ENCODE peak calls at places on chromosomes 2 and 18, in nine cellular contexts. One of them, this sample, is unnamed.

GRCh38 chr18:27843783-27844415 is 333.0 kb downstream of the CDH2 start:
- DNase-seq in HCT116: no peak
- DNase-seq in hepatocyte: no peak
- DNase-seq in PC-9: peak; percentile 35
- DNase-seq in PC-3: peak; percentile 95
- DNase-seq in GM23338: no peak
- DNase-seq in MM.1S: no peak
- DNase-seq in GM23248: peak; percentile 36
- DNase-seq in SK-N-SH: no peak
- DNase-seq in this sample: no peak

GRCh38 chr18:59079264-59079972 is 60.3 kb upstream of the SEC11C start:
- DNase-seq in HCT116: no peak
- DNase-seq in hepatocyte: no peak
- DNase-seq in PC-9: no peak
- DNase-seq in PC-3: no peak
- DNase-seq in GM23338: no peak
- DNase-seq in MM.1S: no peak
- DNase-seq in GM23248: no peak
- DNase-seq in SK-N-SH: no peak
- DNase-seq in this sample: no peak

GRCh38 chr2:240217431-240218301 is 77.2 kb upstream of the OTOS start:
- DNase-seq in HCT116: peak; percentile 33
- DNase-seq in hepatocyte: no peak
- DNase-seq in PC-9: no peak
- DNase-seq in PC-3: no peak
- DNase-seq in GM23338: no peak
- DNase-seq in MM.1S: no peak
- DNase-seq in GM23248: no peak
- DNase-seq in SK-N-SH: no peak
- DNase-seq in this sample: peak; percentile 14

GRCh38 chr2:43082111-43082877 is 144.1 kb downstream of the ZFP36L2 start:
- DNase-seq in HCT116: no peak
- DNase-seq in hepatocyte: peak; percentile 66
- DNase-seq in PC-9: no peak
- DNase-seq in PC-3: peak; percentile 47
- DNase-seq in GM23338: no peak
- DNase-seq in MM.1S: no peak
- DNase-seq in GM23248: peak; percentile 78
- DNase-seq in SK-N-SH: peak; percentile 96
- DNase-seq in this sample: no peak

GRCh38 chr2:242035858-242036652 is 166.5 kb downstream of the RTP5 start:
- DNase-seq in HCT116: no peak
- DNase-seq in hepatocyte: no peak
- DNase-seq in PC-9: no peak
- DNase-seq in PC-3: no peak
- DNase-seq in GM23338: no peak
- DNase-seq in MM.1S: no peak
- DNase-seq in GM23248: no peak
- DNase-seq in SK-N-SH: no peak
- DNase-seq in this sample: no peak

GRCh38 chr2:147913701-147914480 is 69.1 kb downstream of the ACVR2A start:
- DNase-seq in HCT116: no peak
- DNase-seq in hepatocyte: no peak
- DNase-seq in PC-9: no peak
- DNase-seq in PC-3: no peak
- DNase-seq in GM23338: no peak
- DNase-seq in MM.1S: no peak
- DNase-seq in GM23248: peak; percentile 33
- DNase-seq in SK-N-SH: no peak
- DNase-seq in this sample: no peak

GRCh38 chr2:102185347-102185746 is 1.5 kb upstream of the IL1RL2 start:
- DNase-seq in HCT116: no peak
- DNase-seq in hepatocyte: no peak
- DNase-seq in PC-9: no peak
- DNase-seq in PC-3: peak; percentile 40
- DNase-seq in GM23338: peak; percentile 22
- DNase-seq in MM.1S: no peak
- DNase-seq in GM23248: peak; percentile 57
- DNase-seq in SK-N-SH: no peak
- DNase-seq in this sample: no peak

GRCh38 chr2:64487256-64488049 is 33.5 kb downstream of the LGALSL start:
- DNase-seq in HCT116: no peak
- DNase-seq in hepatocyte: peak; percentile 27
- DNase-seq in PC-9: no peak
- DNase-seq in PC-3: no peak
- DNase-seq in GM23338: no peak
- DNase-seq in MM.1S: no peak
- DNase-seq in GM23248: no peak
- DNase-seq in SK-N-SH: no peak
- DNase-seq in this sample: peak; percentile 36

GRCh38 chr2:188623995-188624643 is 332.4 kb downstream of the GULP1 start:
- DNase-seq in HCT116: no peak
- DNase-seq in hepatocyte: peak; percentile 25
- DNase-seq in PC-9: no peak
- DNase-seq in PC-3: no peak
- DNase-seq in GM23338: no peak
- DNase-seq in MM.1S: no peak
- DNase-seq in GM23248: peak; percentile 44
- DNase-seq in SK-N-SH: no peak
- DNase-seq in this sample: no peak

GRCh38 chr2:238235331-238235732 is 4.5 kb downstream of the HES6 start:
- DNase-seq in HCT116: no peak
- DNase-seq in hepatocyte: no peak
- DNase-seq in PC-9: no peak
- DNase-seq in PC-3: no peak
- DNase-seq in GM23338: no peak
- DNase-seq in MM.1S: no peak
- DNase-seq in GM23248: peak; percentile 46
- DNase-seq in SK-N-SH: no peak
- DNase-seq in this sample: no peak

GRCh38 chr2:39930175-39930926 is 151.3 kb upstream of the THUMPD2 start:
- DNase-seq in HCT116: no peak
- DNase-seq in hepatocyte: no peak
- DNase-seq in PC-9: peak; percentile 21
- DNase-seq in PC-3: no peak
- DNase-seq in GM23338: no peak
- DNase-seq in MM.1S: no peak
- DNase-seq in GM23248: no peak
- DNase-seq in SK-N-SH: no peak
- DNase-seq in this sample: no peak

GRCh38 chr2:74307720-74308119 is 35.5 kb downstream of the SLC4A5 start:
- DNase-seq in HCT116: no peak
- DNase-seq in hepatocyte: no peak
- DNase-seq in PC-9: peak; percentile 19
- DNase-seq in PC-3: no peak
- DNase-seq in GM23338: no peak
- DNase-seq in MM.1S: no peak
- DNase-seq in GM23248: no peak
- DNase-seq in SK-N-SH: no peak
- DNase-seq in this sample: no peak

GRCh38 chr18:79049506-79049905 is 19.7 kb upstream of the ATP9B start:
- DNase-seq in HCT116: no peak
- DNase-seq in hepatocyte: no peak
- DNase-seq in PC-9: no peak
- DNase-seq in PC-3: no peak
- DNase-seq in GM23338: no peak
- DNase-seq in MM.1S: no peak
- DNase-seq in GM23248: no peak
- DNase-seq in SK-N-SH: no peak
- DNase-seq in this sample: no peak

GRCh38 chr2:12265646-12266045 is 451.1 kb upstream of the TRIB2 start:
- DNase-seq in HCT116: no peak
- DNase-seq in hepatocyte: no peak
- DNase-seq in PC-9: no peak
- DNase-seq in PC-3: no peak
- DNase-seq in GM23338: no peak
- DNase-seq in MM.1S: no peak
- DNase-seq in GM23248: no peak
- DNase-seq in SK-N-SH: no peak
- DNase-seq in this sample: no peak

GRCh38 chr2:150125708-150126107 is 361.8 kb downstream of the RND3 start:
- DNase-seq in HCT116: no peak
- DNase-seq in hepatocyte: peak; percentile 60
- DNase-seq in PC-9: no peak
- DNase-seq in PC-3: peak; percentile 37
- DNase-seq in GM23338: no peak
- DNase-seq in MM.1S: no peak
- DNase-seq in GM23248: peak; percentile 97
- DNase-seq in SK-N-SH: no peak
- DNase-seq in this sample: no peak

GRCh38 chr2:226995625-226996041 is 159.8 kb downstream of the RHBDD1 start:
- DNase-seq in HCT116: peak; percentile 99
- DNase-seq in hepatocyte: no peak
- DNase-seq in PC-9: no peak
- DNase-seq in PC-3: peak; percentile 97
- DNase-seq in GM23338: no peak
- DNase-seq in MM.1S: no peak
- DNase-seq in GM23248: peak; percentile 92
- DNase-seq in SK-N-SH: no peak
- DNase-seq in this sample: no peak

GRCh38 chr2:227004482-227004881 is 159.5 kb downstream of the COL4A4 start:
- DNase-seq in HCT116: no peak
- DNase-seq in hepatocyte: no peak
- DNase-seq in PC-9: no peak
- DNase-seq in PC-3: no peak
- DNase-seq in GM23338: no peak
- DNase-seq in MM.1S: no peak
- DNase-seq in GM23248: no peak
- DNase-seq in SK-N-SH: no peak
- DNase-seq in this sample: no peak

GRCh38 chr2:226994775-226995174 is 158.9 kb downstream of the RHBDD1 start:
- DNase-seq in HCT116: peak; percentile 56
- DNase-seq in hepatocyte: no peak
- DNase-seq in PC-9: no peak
- DNase-seq in PC-3: no peak
- DNase-seq in GM23338: no peak
- DNase-seq in MM.1S: no peak
- DNase-seq in GM23248: no peak
- DNase-seq in SK-N-SH: no peak
- DNase-seq in this sample: peak; percentile 29

GRCh38 chr2:226999676-227000075 is 163.8 kb downstream of the RHBDD1 start:
- DNase-seq in HCT116: no peak
- DNase-seq in hepatocyte: no peak
- DNase-seq in PC-9: no peak
- DNase-seq in PC-3: no peak
- DNase-seq in GM23338: no peak
- DNase-seq in MM.1S: no peak
- DNase-seq in GM23248: no peak
- DNase-seq in SK-N-SH: no peak
- DNase-seq in this sample: no peak

GRCh38 chr2:227000123-227000522 is 163.9 kb downstream of the COL4A4 start:
- DNase-seq in HCT116: no peak
- DNase-seq in hepatocyte: no peak
- DNase-seq in PC-9: no peak
- DNase-seq in PC-3: no peak
- DNase-seq in GM23338: no peak
- DNase-seq in MM.1S: no peak
- DNase-seq in GM23248: no peak
- DNase-seq in SK-N-SH: no peak
- DNase-seq in this sample: no peak
- H3K9me2 ChIP-seq in HCT116: no peaks in the 10 kb centered on the region
- H3K9me2 ChIP-seq in hepatocyte: no peaks in the 10 kb centered on the region
- H3K9me2 ChIP-seq in PC-9: no peaks in the 10 kb centered on the region
- H3K9me2 ChIP-seq in PC-3: no peaks in the 10 kb centered on the region
- H3K9me2 ChIP-seq in GM23338: peaks cover 3% of the 10 kb centered on the region
- H3K9me2 ChIP-seq in MM.1S: no peaks in the 10 kb centered on the region
- H3K9me2 ChIP-seq in GM23248: no peaks in the 10 kb centered on the region
- H3K9me2 ChIP-seq in SK-N-SH: no peaks in the 10 kb centered on the region
- H3K9me2 ChIP-seq in this sample: no peaks in the 10 kb centered on the region

GRCh38 chr2:221972813-221973478 is 325.9 kb downstream of the PAX3 start:
- DNase-seq in HCT116: no peak
- DNase-seq in hepatocyte: no peak
- DNase-seq in PC-9: peak; percentile 95
- DNase-seq in PC-3: peak; percentile 6
- DNase-seq in GM23338: no peak
- DNase-seq in MM.1S: no peak
- DNase-seq in GM23248: no peak
- DNase-seq in SK-N-SH: no peak
- DNase-seq in this sample: no peak
- H3K9me2 ChIP-seq in HCT116: no peaks in the 10 kb centered on the region
- H3K9me2 ChIP-seq in hepatocyte: no peaks in the 10 kb centered on the region
- H3K9me2 ChIP-seq in PC-9: no peaks in the 10 kb centered on the region
- H3K9me2 ChIP-seq in PC-3: no peaks in the 10 kb centered on the region
- H3K9me2 ChIP-seq in GM23338: no peaks in the 10 kb centered on the region
- H3K9me2 ChIP-seq in MM.1S: no peaks in the 10 kb centered on the region
- H3K9me2 ChIP-seq in GM23248: no peaks in the 10 kb centered on the region
- H3K9me2 ChIP-seq in SK-N-SH: no peaks in the 10 kb centered on the region
- H3K9me2 ChIP-seq in this sample: no peaks in the 10 kb centered on the region

DNA sequence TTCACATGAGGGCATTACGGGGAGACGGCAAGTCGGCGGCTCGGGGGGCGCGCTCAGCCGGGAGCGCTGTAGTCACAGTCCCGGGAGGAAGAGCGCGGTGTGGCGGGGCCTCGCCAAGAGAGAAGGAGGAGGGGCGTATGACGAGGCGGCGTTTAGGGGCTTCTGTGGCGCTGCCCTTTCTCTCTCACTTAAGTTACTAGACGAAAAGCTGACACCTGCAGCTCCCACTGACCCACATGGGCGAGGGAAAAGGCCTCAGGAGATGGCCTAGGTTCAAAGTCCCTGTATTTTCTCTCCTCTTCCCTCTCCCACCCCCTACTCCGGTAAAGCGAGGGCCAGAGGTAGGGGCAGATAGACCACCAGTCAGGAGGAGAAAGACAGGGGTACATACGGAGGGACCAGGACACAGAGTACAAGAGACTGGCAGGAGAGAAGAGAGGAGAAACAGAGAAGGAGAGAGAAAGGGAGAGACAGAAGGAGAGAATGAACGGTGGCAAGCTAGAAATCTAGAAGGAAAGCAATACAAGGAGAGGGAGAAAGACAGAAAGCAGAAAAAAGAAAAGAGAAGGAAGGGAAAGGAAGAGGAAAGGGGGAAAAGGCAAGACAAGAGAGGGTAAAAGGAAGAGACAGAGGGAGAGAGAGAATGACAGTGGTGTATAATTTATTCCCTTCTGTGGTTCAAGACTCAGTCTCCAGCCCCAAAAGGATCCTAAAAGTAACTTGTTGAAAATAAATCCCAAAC is 3.8 kb downstream of the SIX2 start:
- DNase-seq in HCT116: no peak
- DNase-seq in hepatocyte: no peak
- DNase-seq in PC-9: no peak
- DNase-seq in PC-3: no peak
- DNase-seq in GM23338: peak; percentile 34
- DNase-seq in MM.1S: no peak
- DNase-seq in GM23248: no peak
- DNase-seq in SK-N-SH: peak; percentile 31
- DNase-seq in this sample: no peak
- H3K9me2 ChIP-seq in HCT116: no peaks in the 10 kb centered on the region
- H3K9me2 ChIP-seq in hepatocyte: no peaks in the 10 kb centered on the region
- H3K9me2 ChIP-seq in PC-9: no peaks in the 10 kb centered on the region
- H3K9me2 ChIP-seq in PC-3: no peaks in the 10 kb centered on the region
- H3K9me2 ChIP-seq in GM23338: no peaks in the 10 kb centered on the region
- H3K9me2 ChIP-seq in MM.1S: no peaks in the 10 kb centered on the region
- H3K9me2 ChIP-seq in GM23248: no peaks in the 10 kb centered on the region
- H3K9me2 ChIP-seq in SK-N-SH: no peaks in the 10 kb centered on the region
- H3K9me2 ChIP-seq in this sample: no peaks in the 10 kb centered on the region

DNA sequence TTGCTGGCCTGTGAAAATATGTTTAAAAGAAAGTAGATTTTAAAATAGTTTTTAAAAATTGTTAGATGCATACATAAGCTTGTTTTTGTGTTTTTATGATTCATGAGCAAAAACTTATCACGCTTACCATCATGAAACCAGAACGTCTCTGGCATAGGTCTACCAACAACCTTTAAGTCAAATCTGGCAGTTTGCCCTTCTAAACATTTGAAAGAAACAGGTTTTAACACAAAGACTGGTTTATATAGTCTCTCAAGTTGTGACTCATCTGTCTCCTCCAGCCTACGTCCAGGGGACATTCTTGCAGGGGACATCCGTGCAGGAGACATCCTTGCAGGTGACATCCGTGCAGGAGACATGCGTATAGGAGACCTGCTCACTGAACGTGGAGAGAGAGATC is 29.6 kb downstream of the TTN start:
- DNase-seq in HCT116: no peak
- DNase-seq in hepatocyte: no peak
- DNase-seq in PC-9: no peak
- DNase-seq in PC-3: peak; percentile 89
- DNase-seq in GM23338: no peak
- DNase-seq in MM.1S: no peak
- DNase-seq in GM23248: no peak
- DNase-seq in SK-N-SH: no peak
- DNase-seq in this sample: no peak
- H3K9me2 ChIP-seq in HCT116: no peaks in the 10 kb centered on the region
- H3K9me2 ChIP-seq in hepatocyte: no peaks in the 10 kb centered on the region
- H3K9me2 ChIP-seq in PC-9: no peaks in the 10 kb centered on the region
- H3K9me2 ChIP-seq in PC-3: peaks cover 3% of the 10 kb centered on the region
- H3K9me2 ChIP-seq in GM23338: no peaks in the 10 kb centered on the region
- H3K9me2 ChIP-seq in MM.1S: no peaks in the 10 kb centered on the region
- H3K9me2 ChIP-seq in GM23248: no peaks in the 10 kb centered on the region
- H3K9me2 ChIP-seq in SK-N-SH: no peaks in the 10 kb centered on the region
- H3K9me2 ChIP-seq in this sample: no peaks in the 10 kb centered on the region